ENCODE peak calls at places on chromosomes 4 and X, in four cellular contexts. M, X, R and Y are unnamed samples.

GRCh38 chrX:34734383-34734782 is 77.3 kb upstream of the TMEM47 start:
- DNase-seq in M (no peak), X (no peak), R (no peak), Y (no peak)

GRCh38 chr4:171087089-171087488 is 726.1 kb upstream of the GALNTL6 start:
- DNase-seq in M (no peak), X (no peak), R (no peak), Y (no peak)

GRCh38 chr4:185500035-185500434 is 28.5 kb upstream of the CCDC110 start:
- DNase-seq in M (no peak), X (no peak), R (no peak), Y (no peak)

GRCh38 chrX:47936940-47937317 is 66.9 kb downstream of the ZNF182 start:
- DNase-seq in M (no peak), X (no peak), R (no peak), Y (no peak)

GRCh38 chrX:53714580-53715335 is 28.2 kb upstream of the HUWE1 start:
- DNase-seq in M (no peak), X (peak; percentile 66), R (peak; percentile 14), Y (no peak)

GRCh38 chrX:111098874-111099273 is 2.9 kb downstream of the PAK3 start:
- DNase-seq in M (peak; percentile 68), X (peak; percentile 62), R (peak; percentile 42), Y (peak; percentile 67)

GRCh38 chrX:107118322-107119147 is at the start of gene RBM41:
- DNase-seq in M (peak; percentile 77), X (peak; percentile 80), R (peak; percentile 81), Y (peak; percentile 81)

GRCh38 chr4:152539556-152540292 is 3.8 kb upstream of the FBXW7 start:
- DNase-seq in M (no peak), X (no peak), R (no peak), Y (no peak)

GRCh38 chr4:3418029-3418762 is 23.6 kb upstream of the HGFAC start:
- DNase-seq in M (no peak), X (no peak), R (no peak), Y (peak; percentile 57)

GRCh38 chr4:6024450-6024960 is 6.3 kb upstream of the C4orf50 start:
- DNase-seq in M (no peak), X (no peak), R (no peak), Y (no peak)

GRCh38 chr4:74111576-74111975 is 12.6 kb upstream of the CXCL2 start:
- DNase-seq in M (no peak), X (no peak), R (no peak), Y (no peak)

GRCh38 chr4:5051210-5051691 is at the start of gene STK32B:
- DNase-seq in M (peak; percentile 70), X (peak; percentile 68), R (peak; percentile 28), Y (peak; percentile 83)

GRCh38 chrX:29397506-29397905 is 810.3 kb downstream of the IL1RAPL1 start:
- DNase-seq in M (no peak), X (no peak), R (no peak), Y (no peak)

GRCh38 chr4:85779165-85779564 is 304.2 kb downstream of the ARHGAP24 start:
- DNase-seq in M (no peak), X (no peak), R (no peak), Y (no peak)

GRCh38 chr4:111775908-111776307 is 369.3 kb upstream of the FAM241A start:
- DNase-seq in M (no peak), X (no peak), R (no peak), Y (no peak)

GRCh38 chrX:153902388-153902787 is 2.1 kb upstream of the AVPR2 start:
- DNase-seq in M (peak; percentile 59), X (no peak), R (no peak), Y (no peak)

GRCh38 chrX:48919360-48919821 is 567 bp upstream of the PIM2 start:
- DNase-seq in M (peak; percentile 54), X (no peak), R (no peak), Y (no peak)

GRCh38 chr4:6225469-6225868 is 25.1 kb upstream of the JAKMIP1 start:
- DNase-seq in M (no peak), X (peak; percentile 24), R (no peak), Y (peak; percentile 35)

GRCh38 chr4:67746797-67747495 is 7.2 kb downstream of the GNRHR start:
- DNase-seq in M (peak; percentile 17), X (no peak), R (no peak), Y (no peak)

GRCh38 chrX:35919536-35920309 is at the start of gene CFAP47:
- DNase-seq in M (peak; percentile 25), X (peak; percentile 30), R (peak; percentile 12), Y (no peak)

GRCh38 chrX:118116308-118117068 is at the start of gene KLHL13:
- DNase-seq in M (peak; percentile 92), X (no peak), R (peak; percentile 26), Y (peak; percentile 76)

GRCh38 chrX:120308558-120308957 is 2.7 kb downstream of the TMEM255A start:
- DNase-seq in M (no peak), X (no peak), R (no peak), Y (no peak)

GRCh38 chr4:185435466-185435865 is 9.7 kb upstream of the UFSP2 start:
- DNase-seq in M (no peak), X (no peak), R (no peak), Y (no peak)

GRCh38 chr4:15078682-15079642 is 76.7 kb downstream of the CPEB2 start:
- DNase-seq in M (no peak), X (no peak), R (no peak), Y (no peak)

GRCh38 chr4:141409556-141409955 is 188.9 kb downstream of the ZNF330 start:
- DNase-seq in M (no peak), X (no peak), R (no peak), Y (no peak)

GRCh38 chr4:159598602-159599001 is 495.7 kb downstream of the RAPGEF2 start:
- DNase-seq in M (no peak), X (no peak), R (no peak), Y (no peak)
- TF ChIP-seq EP300 in M (no peak), X (no peak), R (no peak), Y (no peak)

GRCh38 chr4:38654273-38654672 is 9.7 kb upstream of the KLF3 start:
- DNase-seq in M (no peak), X (no peak), R (no peak), Y (no peak)

GRCh38 chr4:38661371-38661770 is 2.6 kb upstream of the KLF3 start:
- DNase-seq in M (no peak), X (no peak), R (no peak), Y (no peak)

GRCh38 chr4:38659346-38659745 is 4.7 kb upstream of the KLF3 start:
- DNase-seq in M (no peak), X (no peak), R (no peak), Y (no peak)

GRCh38 chr4:38660838-38661237 is 3.2 kb upstream of the KLF3 start:
- DNase-seq in M (no peak), X (no peak), R (no peak), Y (no peak)

DNA sequence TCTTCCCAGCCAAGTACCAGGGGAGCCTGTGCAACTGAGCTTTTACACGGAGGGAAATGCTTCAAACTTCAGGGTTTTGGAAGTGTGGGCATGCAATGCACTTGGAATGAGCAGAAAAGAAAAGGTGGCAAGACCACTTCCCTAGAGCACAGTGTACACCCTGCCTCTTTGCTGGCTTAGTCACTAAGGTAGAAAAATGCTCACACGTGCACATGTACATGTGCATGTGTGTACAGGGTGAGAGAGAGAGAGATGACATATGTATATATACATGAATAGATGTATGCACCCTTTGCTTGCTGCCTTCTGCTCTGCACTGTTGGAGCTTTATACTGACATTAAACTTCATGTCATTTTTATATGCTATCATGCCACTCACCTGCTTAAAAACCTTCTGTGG is 7.9 kb upstream of the KLF3 start:
- DNase-seq in M (no peak), X (no peak), R (no peak), Y (no peak)
- TF ChIP-seq EP300 in M (no peak), X (no peak), R (no peak), Y (no peak)

GRCh38 chrX:78532363-78532762 is 126.8 kb downstream of the RTL3 start:
- DNase-seq in M (no peak), X (no peak), R (no peak), Y (no peak)
- TF ChIP-seq EP300 in M (no peak), X (no peak), R (no peak), Y (no peak)

GRCh38 chr4:140103676-140104075 is 50.3 kb downstream of the MAML3 start:
- DNase-seq in M (no peak), X (no peak), R (no peak), Y (no peak)

GRCh38 chr4:140105436-140105835 is 48.5 kb downstream of the MAML3 start:
- DNase-seq in M (no peak), X (no peak), R (no peak), Y (no peak)

GRCh38 chr4:140108243-140108642 is 45.7 kb downstream of the MAML3 start:
- DNase-seq in M (no peak), X (no peak), R (no peak), Y (no peak)

GRCh38 chr4:140108713-140109230 is 45.2 kb downstream of the MAML3 start:
- DNase-seq in M (no peak), X (no peak), R (no peak), Y (no peak)

DNA sequence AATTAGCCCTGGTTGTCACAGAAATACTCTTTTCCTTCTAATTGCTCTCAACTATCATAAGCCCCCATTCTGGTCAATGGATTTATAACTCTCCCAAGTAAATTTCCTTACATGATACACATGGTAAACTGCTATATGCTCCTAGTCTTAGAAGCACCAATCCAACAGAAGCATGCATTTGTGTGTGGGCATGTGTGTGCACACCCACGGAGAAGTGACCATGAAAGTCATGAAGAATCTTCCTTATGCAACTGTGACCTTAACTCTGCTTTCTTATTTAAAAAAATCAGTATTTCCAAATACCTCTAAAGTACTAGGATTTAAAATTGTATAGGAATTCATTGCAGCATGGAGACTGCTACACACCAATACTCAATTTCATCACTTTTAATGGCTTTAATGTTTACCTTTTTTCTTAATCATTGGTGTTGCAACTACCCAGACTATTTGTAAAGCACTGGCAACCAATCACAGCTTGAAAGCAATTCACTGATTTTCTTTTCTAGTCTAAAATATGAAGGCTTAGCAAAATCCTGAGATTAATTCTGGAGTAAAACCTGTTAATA is 47.6 kb downstream of the MAML3 start:
- DNase-seq in M (no peak), X (no peak), R (no peak), Y (no peak)
- TF ChIP-seq EP300 in M (no peak), X (no peak), R (no peak), Y (no peak)

GRCh38 chr4:78379040-78379439 is 172.5 kb upstream of the ANXA3 start:
- DNase-seq in M (no peak), X (no peak), R (no peak), Y (no peak)
- TF ChIP-seq EP300 in M (no peak), X (no peak), R (no peak), Y (no peak)